ENCODE peak calls at places on chromosome X, in six cellular contexts. Z, E, F, U, R and G are unnamed samples.

GRCh38 chrX:16870861-16871584 is 861 bp upstream of the RBBP7 start:
- DNase-seq in F (no peak), Z (peak; percentile 13), U (no peak), R (no peak), E (no peak), G (peak; percentile 22)

GRCh38 chrX:26788402-26788998 is 572.5 kb downstream of the MAGEB5 start:
- DNase-seq in U (no peak), F (no peak), R (no peak), E (no peak), Z (peak; percentile 88), G (no peak)

GRCh38 chrX:40173662-40174593 is 76.2 kb upstream of the BCOR start:
- DNase-seq in R (peak; percentile 61), U (no peak), Z (peak; percentile 45), F (no peak), E (peak; percentile 50), G (peak; percentile 66)

GRCh38 chrX:17814059-17814458 is 47.0 kb downstream of the RAI2 start:
- DNase-seq in Z (no peak), E (no peak), F (no peak), R (no peak), U (no peak), G (no peak)

GRCh38 chrX:40094900-40095587 is 2.7 kb downstream of the BCOR start:
- DNase-seq in R (no peak), F (no peak), U (no peak), E (no peak), Z (peak; percentile 21), G (no peak)

GRCh38 chrX:57573754-57574153 is 18.1 kb upstream of the ZXDB start:
- DNase-seq in R (no peak), U (no peak), Z (peak; percentile 11), F (no peak), E (peak; percentile 17), G (peak; percentile 21)

GRCh38 chrX:11406109-11406755 is 113.0 kb downstream of the AMELX start:
- DNase-seq in U (no peak), Z (no peak), R (no peak), E (no peak), F (no peak), G (no peak)

GRCh38 chrX:40165861-40166260 is 68.1 kb upstream of the BCOR start:
- DNase-seq in Z (no peak), U (no peak), E (no peak), F (no peak), R (no peak), G (no peak)

GRCh38 chrX:39144965-39145364 is 343.7 kb downstream of the MID1IP1 start:
- DNase-seq in U (no peak), Z (no peak), F (no peak), R (no peak), E (no peak), G (no peak)

GRCh38 chrX:134684956-134685355 is 26.7 kb upstream of the PLAC1 start:
- DNase-seq in E (no peak), R (no peak), F (no peak), Z (no peak), U (no peak), G (no peak)

GRCh38 chrX:103538728-103539127 is 19.4 kb upstream of the RAB40A start:
- DNase-seq in Z (no peak), F (no peak), R (no peak), E (no peak), U (no peak), G (no peak)

GRCh38 chrX:41528784-41529183 is 81.6 kb downstream of the NYX start:
- DNase-seq in F (no peak), U (no peak), Z (no peak), R (no peak), E (no peak), G (no peak)

GRCh38 chrX:65871671-65872311 is 168.1 kb downstream of the VSIG4 start:
- DNase-seq in E (no peak), F (no peak), R (no peak), Z (no peak), U (no peak), G (peak; percentile 23)

GRCh38 chrX:149804102-149804501 is 22.4 kb downstream of the MAGEA9 start:
- DNase-seq in Z (no peak), R (no peak), U (no peak), E (no peak), F (no peak), G (no peak)

GRCh38 chrX:333611-334311 is 15.2 kb upstream of the GTPBP6 start:
- DNase-seq in R (no peak), E (no peak), Z (no peak), F (no peak), U (no peak), G (no peak)

GRCh38 chrX:44651347-44651746 is 108.7 kb upstream of the FUNDC1 start:
- DNase-seq in U (no peak), E (no peak), F (no peak), R (no peak), Z (no peak), G (no peak)

GRCh38 chrX:46837543-46838481 is 969 bp downstream of the RP2 start:
- DNase-seq in Z (peak; percentile 43), F (no peak), U (no peak), E (no peak), R (no peak), G (peak; percentile 22)

GRCh38 chrX:16589211-16589610 is 60.7 kb upstream of the S100G start:
- DNase-seq in E (no peak), R (no peak), U (no peak), Z (peak; percentile 74), F (peak; percentile 7), G (peak; percentile 20)

GRCh38 chrX:26387906-26388305 is 171.9 kb downstream of the MAGEB5 start:
- DNase-seq in R (no peak), Z (no peak), E (no peak), U (no peak), F (no peak), G (no peak)

GRCh38 chrX:19579485-19579884 is 64.2 kb upstream of the MAP3K15 start:
- DNase-seq in Z (peak; percentile 2), R (no peak), U (no peak), F (peak; percentile 13), E (no peak), G (no peak)

GRCh38 chrX:134692990-134693389 is 34.7 kb upstream of the PLAC1 start:
- DNase-seq in F (no peak), R (no peak), U (peak; percentile 81), Z (peak; percentile 68), E (no peak), G (no peak)

GRCh38 chrX:132669142-132669541 is 180.3 kb upstream of the MBNL3 start:
- DNase-seq in F (no peak), E (no peak), R (no peak), U (no peak), Z (no peak), G (no peak)

GRCh38 chrX:7073336-7073735 is 74.2 kb upstream of the STS start:
- DNase-seq in R (no peak), F (no peak), U (no peak), Z (no peak), E (no peak), G (no peak)

GRCh38 chrX:37817579-37817978 is 29.8 kb downstream of the DYNLT3 start:
- DNase-seq in U (no peak), R (no peak), F (no peak), E (no peak), Z (no peak), G (no peak)

GRCh38 chrX:109475174-109475891 is 6.6 kb downstream of the GUCY2F start:
- DNase-seq in Z (peak; percentile 58), U (no peak), F (no peak), E (no peak), R (no peak), G (no peak)

GRCh38 chrX:47146121-47146935 is 1.3 kb downstream of the RBM10 start:
- DNase-seq in Z (no peak), R (no peak), U (no peak), E (no peak), F (no peak), G (no peak)

GRCh38 chrX:97126020-97126419 is 242.3 kb downstream of the RPA4 start:
- DNase-seq in U (no peak), E (no peak), F (peak; percentile 14), Z (no peak), R (no peak), G (no peak)

GRCh38 chrX:17818729-17819128 is 42.4 kb downstream of the RAI2 start:
- DNase-seq in Z (no peak), F (no peak), R (no peak), U (no peak), E (no peak), G (no peak)

GRCh38 chrX:45803383-45803921 is 602.8 kb upstream of the DIPK2B start:
- DNase-seq in F (peak; percentile 86), R (no peak), Z (peak; percentile 61), U (peak; percentile 69), E (no peak), G (peak; percentile 22)